ENCODE peak calls at places on chromosome 21, in five cellular contexts. Y, L, X, S and M are unnamed samples.

GRCh38 chr21:16587671-16588379 is 858.0 kb downstream of the USP25 start:
- DNase-seq in L (no peak), X (peak; percentile 55), Y (no peak), S (peak; percentile 73), M (peak; percentile 47)

GRCh38 chr21:34112316-34113033 is 39.1 kb downstream of the MRPS6 start:
- DNase-seq in Y (no peak), L (no peak), X (no peak), S (peak; percentile 55), M (no peak)

GRCh38 chr21:38831526-38832467 is 26.1 kb downstream of the ETS2 start:
- DNase-seq in L (peak; percentile 59), S (peak; percentile 94), X (no peak), Y (peak; percentile 97), M (peak; percentile 82)

GRCh38 chr21:34022557-34023335 is 50.6 kb upstream of the MRPS6 start:
- DNase-seq in X (peak; percentile 54), Y (peak; percentile 67), S (no peak), L (no peak), M (no peak)

GRCh38 chr21:33478858-33479678 is 706 bp downstream of the TMEM50B start:
- DNase-seq in S (peak; percentile 27), X (peak; percentile 85), Y (peak; percentile 27), L (peak; percentile 23), M (peak; percentile 23)

GRCh38 chr21:15134711-15135110 is 69.9 kb upstream of the NRIP1 start:
- DNase-seq in L (peak; percentile 20), S (no peak), X (no peak), Y (no peak), M (no peak)

GRCh38 chr21:34613679-34614442 is 1.1 kb downstream of the RCAN1 start:
- DNase-seq in S (peak; percentile 25), X (no peak), L (peak; percentile 2), Y (no peak), M (no peak)

GRCh38 chr21:39182016-39182415 is 1.2 kb downstream of the PSMG1 start:
- DNase-seq in S (no peak), X (no peak), L (no peak), Y (no peak), M (no peak)

GRCh38 chr21:27734146-27734545 is 767.3 kb upstream of the ADAMTS5 start:
- DNase-seq in Y (no peak), X (no peak), L (no peak), S (peak; percentile 64), M (peak; percentile 67)

GRCh38 chr21:36350282-36350910 is 30.4 kb downstream of the MORC3 start:
- DNase-seq in X (peak; percentile 48), S (peak; percentile 74), L (no peak), Y (no peak), M (peak; percentile 46)

GRCh38 chr21:17387030-17387617 is 125.7 kb upstream of the CXADR start:
- DNase-seq in X (peak; percentile 56), L (peak; percentile 47), S (peak; percentile 38), Y (peak; percentile 6), M (peak; percentile 57)

GRCh38 chr21:35824136-35824535 is 236.2 kb downstream of the SETD4 start:
- DNase-seq in Y (no peak), S (peak; percentile 44), X (no peak), L (no peak), M (no peak)

GRCh38 chr21:16454371-16454770 is 724.6 kb downstream of the USP25 start:
- DNase-seq in X (no peak), L (no peak), S (peak; percentile 16), Y (no peak), M (peak; percentile 24)

GRCh38 chr21:15682182-15682895 is 47.4 kb upstream of the USP25 start:
- DNase-seq in X (no peak), L (no peak), Y (peak; percentile 89), S (peak; percentile 43), M (peak; percentile 30)

GRCh38 chr21:39444406-39445145 is 1.0 kb downstream of the LCA5L start:
- DNase-seq in L (no peak), S (peak; percentile 85), X (peak; percentile 57), Y (no peak), M (peak; percentile 53)

GRCh38 chr21:43277481-43278351 is 108.9 kb downstream of the CRYAA start:
- DNase-seq in Y (no peak), S (no peak), L (no peak), X (no peak), M (no peak)

GRCh38 chr21:29133796-29134195 is 3.4 kb downstream of the MAP3K7CL start:
- DNase-seq in Y (no peak), X (peak; percentile 75), S (peak; percentile 67), L (no peak), M (no peak)

GRCh38 chr21:30408782-30409494 is 13.1 kb downstream of the KRTAP13-1 start:
- DNase-seq in S (peak; percentile 9), X (peak; percentile 97), L (peak; percentile 12), Y (peak; percentile 15), M (no peak)

GRCh38 chr21:18340387-18340942 is 63.1 kb downstream of the TMPRSS15 start:
- DNase-seq in L (no peak), X (no peak), S (no peak), Y (no peak), M (no peak)

GRCh38 chr21:38965910-38966504 is 160.3 kb downstream of the ETS2 start:
- DNase-seq in L (peak; percentile 79), Y (no peak), X (peak; percentile 80), S (peak; percentile 39), M (peak; percentile 76)

GRCh38 chr21:36419996-36420395 is 34.8 kb downstream of the CHAF1B start:
- DNase-seq in S (peak; percentile 88), Y (peak; percentile 38), X (peak; percentile 92), L (peak; percentile 81), M (peak; percentile 75)

GRCh38 chr21:29187939-29188338 is 57.5 kb downstream of the MAP3K7CL start:
- DNase-seq in Y (no peak), L (peak; percentile 38), X (no peak), S (peak; percentile 96), M (peak; percentile 82)

GRCh38 chr21:35529141-35529863 is 480.2 kb upstream of the RUNX1 start:
- DNase-seq in X (no peak), L (no peak), Y (no peak), S (peak; percentile 62), M (no peak)

GRCh38 chr21:30044447-30045064 is 104.8 kb upstream of the GRIK1 start:
- DNase-seq in Y (no peak), S (peak; percentile 3), X (peak; percentile 46), L (peak; percentile 2), M (no peak)

GRCh38 chr21:26756491-26757159 is 88.6 kb downstream of the ADAMTS1 start:
- DNase-seq in X (no peak), S (peak; percentile 81), Y (no peak), L (no peak), M (peak; percentile 36)

GRCh38 chr21:35840949-35841348 is 219.4 kb downstream of the SETD4 start:
- DNase-seq in S (no peak), Y (no peak), X (peak; percentile 25), L (no peak), M (no peak)

GRCh38 chr21:29238967-29239289 is 59.8 kb upstream of the BACH1 start:
- DNase-seq in Y (no peak), X (no peak), L (no peak), S (peak; percentile 78), M (no peak)

GRCh38 chr21:16842716-16843115 is 670.1 kb upstream of the CXADR start:
- DNase-seq in X (no peak), L (no peak), S (peak; percentile 11), Y (no peak), M (no peak)

GRCh38 chr21:29265690-29266479 is 32.8 kb upstream of the BACH1 start:
- DNase-seq in L (no peak), Y (no peak), S (no peak), X (no peak), M (no peak)

GRCh38 chr21:35256468-35256988 is 207.4 kb upstream of the RUNX1 start:
- DNase-seq in S (peak; percentile 99), L (peak; percentile 82), X (peak; percentile 57), Y (no peak), M (peak; percentile 96)

GRCh38 chr21:33760641-33761103 is 118.4 kb downstream of the ITSN1 start:
- DNase-seq in S (peak; percentile 79), X (no peak), L (no peak), Y (no peak), M (peak; percentile 68)

GRCh38 chr21:40466893-40467483 is 380.0 kb downstream of the DSCAM start:
- DNase-seq in X (no peak), S (peak; percentile 13), Y (no peak), L (no peak), M (peak; percentile 23)

GRCh38 chr21:39007985-39008384 is 175.3 kb downstream of the PSMG1 start:
- DNase-seq in Y (no peak), S (no peak), L (no peak), X (no peak), M (no peak)

GRCh38 chr21:22597660-22598255 is 1599.5 kb downstream of the NCAM2 start:
- DNase-seq in Y (no peak), S (no peak), L (no peak), X (no peak), M (no peak)

GRCh38 chr21:32658524-32658923 is 46.3 kb upstream of the CFAP298 start:
- DNase-seq in S (no peak), X (no peak), L (no peak), Y (no peak), M (no peak)

GRCh38 chr21:44761011-44761729 is 40.5 kb downstream of the UBE2G2 start:
- DNase-seq in S (no peak), L (peak; percentile 47), Y (no peak), X (peak; percentile 87), M (no peak)
- TF ChIP-seq CTCF in S (no peak), L (no peak), Y (no peak), X (peak; percentile 87), M (peak; percentile 55)

GRCh38 chr21:45615145-45615711 is 28.3 kb upstream of the PCBP3 start:
- DNase-seq in X (peak; percentile 35), Y (no peak), L (no peak), S (peak; percentile 45), M (no peak)
- TF ChIP-seq CTCF in X (no peak), Y (no peak), L (no peak), S (no peak), M (no peak)

GRCh38 chr21:44950016-44950326 is 10.1 kb downstream of the SLX9 start:
- DNase-seq in X (no peak), S (no peak), Y (no peak), L (no peak), M (no peak)
- TF ChIP-seq CTCF in X (no peak), S (no peak), Y (no peak), L (no peak), M (peak; percentile 56)

DNA sequence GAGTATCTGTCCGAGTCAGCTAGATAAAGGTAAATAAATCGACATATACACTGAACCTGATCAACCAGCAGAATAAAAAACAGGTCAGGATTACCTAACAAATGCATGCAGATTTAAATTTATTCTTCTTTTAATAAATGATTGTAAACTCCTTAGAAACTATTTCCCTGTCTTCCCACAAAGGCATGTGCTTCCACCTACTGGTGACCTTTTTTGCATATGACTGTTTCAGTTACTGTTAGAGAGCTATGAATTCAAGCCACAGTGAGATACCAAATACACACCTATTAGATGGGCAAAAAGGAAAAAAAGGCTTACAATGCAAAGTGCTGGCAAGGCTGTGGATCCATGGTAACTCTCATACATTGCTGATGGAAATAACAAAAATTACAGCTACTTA is 957.4 kb upstream of the NCAM2 start:
- DNase-seq in S (no peak), X (no peak), Y (no peak), L (no peak), M (no peak)
- TF ChIP-seq CTCF in S (no peak), X (peak; percentile 75), Y (no peak), L (no peak), M (no peak)

GRCh38 chr21:37546299-37546908 is 179.8 kb downstream of the DYRK1A start:
- DNase-seq in Y (no peak), S (no peak), L (no peak), X (peak; percentile 53), M (no peak)
- TF ChIP-seq CTCF in Y (no peak), S (no peak), L (no peak), X (peak; percentile 57), M (peak; percentile 14)